ENCODE peak calls at places on chromosome 13, in ten cellular contexts. One of them, this sample, is unnamed.

GRCh38 chr13:110216403-110217041 is 90.4 kb downstream of the COL4A1 start:
- DNase-seq in substantia nigra: no peak
- DNase-seq in cardiac fibroblast: peak; percentile 88
- DNase-seq in activated naive CD8-positive, alpha-beta T cell treated with anti-CD3 and anti-CD28 coated beads for 36 hours: no peak
- DNase-seq in GM12878: no peak
- DNase-seq in hippocampal formation: no peak
- DNase-seq in T-cell: no peak
- DNase-seq in neuronal stem cell: no peak
- DNase-seq in GM19239: no peak
- DNase-seq in aorta: no peak
- DNase-seq in this sample: no peak

GRCh38 chr13:99617474-99618255 is 116.4 kb downstream of the TM9SF2 start:
- DNase-seq in substantia nigra: peak; percentile 27
- DNase-seq in cardiac fibroblast: peak; percentile 66
- DNase-seq in activated naive CD8-positive, alpha-beta T cell treated with anti-CD3 and anti-CD28 coated beads for 36 hours: no peak
- DNase-seq in GM12878: no peak
- DNase-seq in hippocampal formation: peak; percentile 70
- DNase-seq in T-cell: no peak
- DNase-seq in neuronal stem cell: peak; percentile 48
- DNase-seq in GM19239: no peak
- DNase-seq in aorta: peak; percentile 84
- DNase-seq in this sample: peak; percentile 13

GRCh38 chr13:111219306-111219705 is 101.1 kb upstream of the TEX29 start:
- DNase-seq in substantia nigra: no peak
- DNase-seq in cardiac fibroblast: peak; percentile 91
- DNase-seq in activated naive CD8-positive, alpha-beta T cell treated with anti-CD3 and anti-CD28 coated beads for 36 hours: no peak
- DNase-seq in GM12878: no peak
- DNase-seq in hippocampal formation: no peak
- DNase-seq in T-cell: no peak
- DNase-seq in neuronal stem cell: no peak
- DNase-seq in GM19239: no peak
- DNase-seq in aorta: peak; percentile 85
- DNase-seq in this sample: no peak

GRCh38 chr13:76245216-76245615 is 609.1 kb downstream of the LMO7 start:
- DNase-seq in substantia nigra: no peak
- DNase-seq in cardiac fibroblast: no peak
- DNase-seq in activated naive CD8-positive, alpha-beta T cell treated with anti-CD3 and anti-CD28 coated beads for 36 hours: no peak
- DNase-seq in GM12878: no peak
- DNase-seq in hippocampal formation: no peak
- DNase-seq in T-cell: no peak
- DNase-seq in neuronal stem cell: no peak
- DNase-seq in GM19239: no peak
- DNase-seq in aorta: no peak
- DNase-seq in this sample: no peak

GRCh38 chr13:108947551-108948030 is 318.2 kb downstream of the MYO16 start:
- DNase-seq in substantia nigra: no peak
- DNase-seq in cardiac fibroblast: no peak
- DNase-seq in activated naive CD8-positive, alpha-beta T cell treated with anti-CD3 and anti-CD28 coated beads for 36 hours: no peak
- DNase-seq in GM12878: no peak
- DNase-seq in hippocampal formation: no peak
- DNase-seq in T-cell: no peak
- DNase-seq in neuronal stem cell: no peak
- DNase-seq in GM19239: no peak
- DNase-seq in aorta: no peak
- DNase-seq in this sample: no peak

GRCh38 chr13:76225815-76226489 is 589.8 kb downstream of the LMO7 start:
- DNase-seq in substantia nigra: no peak
- DNase-seq in cardiac fibroblast: peak; percentile 65
- DNase-seq in activated naive CD8-positive, alpha-beta T cell treated with anti-CD3 and anti-CD28 coated beads for 36 hours: no peak
- DNase-seq in GM12878: no peak
- DNase-seq in hippocampal formation: no peak
- DNase-seq in T-cell: no peak
- DNase-seq in neuronal stem cell: peak; percentile 6
- DNase-seq in GM19239: no peak
- DNase-seq in aorta: peak; percentile 23
- DNase-seq in this sample: no peak

GRCh38 chr13:40764587-40765403 is 6.2 kb downstream of the MRPS31 start:
- DNase-seq in substantia nigra: peak; percentile 13
- DNase-seq in cardiac fibroblast: no peak
- DNase-seq in activated naive CD8-positive, alpha-beta T cell treated with anti-CD3 and anti-CD28 coated beads for 36 hours: peak; percentile 62
- DNase-seq in GM12878: no peak
- DNase-seq in hippocampal formation: no peak
- DNase-seq in T-cell: no peak
- DNase-seq in neuronal stem cell: no peak
- DNase-seq in GM19239: no peak
- DNase-seq in aorta: no peak
- DNase-seq in this sample: no peak

GRCh38 chr13:51907040-51907732 is 45.4 kb downstream of the CCDC70 start:
- DNase-seq in substantia nigra: no peak
- DNase-seq in cardiac fibroblast: no peak
- DNase-seq in activated naive CD8-positive, alpha-beta T cell treated with anti-CD3 and anti-CD28 coated beads for 36 hours: no peak
- DNase-seq in GM12878: no peak
- DNase-seq in hippocampal formation: no peak
- DNase-seq in T-cell: no peak
- DNase-seq in neuronal stem cell: no peak
- DNase-seq in GM19239: no peak
- DNase-seq in aorta: no peak
- DNase-seq in this sample: no peak

GRCh38 chr13:37640499-37640898 is 41.9 kb upstream of the POSTN start:
- DNase-seq in substantia nigra: no peak
- DNase-seq in cardiac fibroblast: peak; percentile 89
- DNase-seq in activated naive CD8-positive, alpha-beta T cell treated with anti-CD3 and anti-CD28 coated beads for 36 hours: no peak
- DNase-seq in GM12878: no peak
- DNase-seq in hippocampal formation: peak; percentile 54
- DNase-seq in T-cell: no peak
- DNase-seq in neuronal stem cell: no peak
- DNase-seq in GM19239: no peak
- DNase-seq in aorta: no peak
- DNase-seq in this sample: no peak

GRCh38 chr13:81874253-81874652 is 1533.3 kb upstream of the SPRY2 start:
- DNase-seq in substantia nigra: no peak
- DNase-seq in cardiac fibroblast: no peak
- DNase-seq in activated naive CD8-positive, alpha-beta T cell treated with anti-CD3 and anti-CD28 coated beads for 36 hours: no peak
- DNase-seq in GM12878: no peak
- DNase-seq in hippocampal formation: no peak
- DNase-seq in T-cell: no peak
- DNase-seq in neuronal stem cell: no peak
- DNase-seq in GM19239: no peak
- DNase-seq in aorta: no peak
- DNase-seq in this sample: no peak

GRCh38 chr13:46345866-46346265 is 41.2 kb downstream of the RUBCNL start:
- DNase-seq in substantia nigra: no peak
- DNase-seq in cardiac fibroblast: peak; percentile 19
- DNase-seq in activated naive CD8-positive, alpha-beta T cell treated with anti-CD3 and anti-CD28 coated beads for 36 hours: no peak
- DNase-seq in GM12878: no peak
- DNase-seq in hippocampal formation: no peak
- DNase-seq in T-cell: no peak
- DNase-seq in neuronal stem cell: no peak
- DNase-seq in GM19239: no peak
- DNase-seq in aorta: no peak
- DNase-seq in this sample: no peak

GRCh38 chr13:59494560-59494970 is 669.2 kb downstream of the DIAPH3 start:
- DNase-seq in substantia nigra: no peak
- DNase-seq in cardiac fibroblast: peak; percentile 87
- DNase-seq in activated naive CD8-positive, alpha-beta T cell treated with anti-CD3 and anti-CD28 coated beads for 36 hours: no peak
- DNase-seq in GM12878: no peak
- DNase-seq in hippocampal formation: no peak
- DNase-seq in T-cell: no peak
- DNase-seq in neuronal stem cell: no peak
- DNase-seq in GM19239: no peak
- DNase-seq in aorta: no peak
- DNase-seq in this sample: no peak

GRCh38 chr13:45807520-45808099 is 43.9 kb downstream of the SIAH3 start:
- DNase-seq in substantia nigra: peak; percentile 8
- DNase-seq in cardiac fibroblast: peak; percentile 70
- DNase-seq in activated naive CD8-positive, alpha-beta T cell treated with anti-CD3 and anti-CD28 coated beads for 36 hours: peak; percentile 2
- DNase-seq in GM12878: peak; percentile 8
- DNase-seq in hippocampal formation: peak; percentile 43
- DNase-seq in T-cell: no peak
- DNase-seq in neuronal stem cell: peak; percentile 37
- DNase-seq in GM19239: peak; percentile 33
- DNase-seq in aorta: no peak
- DNase-seq in this sample: no peak

GRCh38 chr13:28494537-28494860 is 429 bp downstream of the FLT1 start:
- DNase-seq in substantia nigra: no peak
- DNase-seq in cardiac fibroblast: peak; percentile 24
- DNase-seq in activated naive CD8-positive, alpha-beta T cell treated with anti-CD3 and anti-CD28 coated beads for 36 hours: peak; percentile 6
- DNase-seq in GM12878: no peak
- DNase-seq in hippocampal formation: no peak
- DNase-seq in T-cell: no peak
- DNase-seq in neuronal stem cell: peak; percentile 21
- DNase-seq in GM19239: peak; percentile 16
- DNase-seq in aorta: no peak
- DNase-seq in this sample: no peak

GRCh38 chr13:113567681-113568080 is 16.9 kb upstream of the TFDP1 start:
- DNase-seq in substantia nigra: no peak
- DNase-seq in cardiac fibroblast: no peak
- DNase-seq in activated naive CD8-positive, alpha-beta T cell treated with anti-CD3 and anti-CD28 coated beads for 36 hours: no peak
- DNase-seq in GM12878: no peak
- DNase-seq in hippocampal formation: no peak
- DNase-seq in T-cell: no peak
- DNase-seq in neuronal stem cell: no peak
- DNase-seq in GM19239: no peak
- DNase-seq in aorta: no peak
- DNase-seq in this sample: no peak

GRCh38 chr13:101382701-101383100 is 33.6 kb downstream of the NALCN start:
- DNase-seq in substantia nigra: no peak
- DNase-seq in cardiac fibroblast: peak; percentile 8
- DNase-seq in activated naive CD8-positive, alpha-beta T cell treated with anti-CD3 and anti-CD28 coated beads for 36 hours: no peak
- DNase-seq in GM12878: no peak
- DNase-seq in hippocampal formation: no peak
- DNase-seq in T-cell: no peak
- DNase-seq in neuronal stem cell: no peak
- DNase-seq in GM19239: no peak
- DNase-seq in aorta: no peak
- DNase-seq in this sample: no peak

GRCh38 chr13:48014359-48014758 is 13.3 kb upstream of the SUCLA2 start:
- DNase-seq in substantia nigra: no peak
- DNase-seq in cardiac fibroblast: no peak
- DNase-seq in activated naive CD8-positive, alpha-beta T cell treated with anti-CD3 and anti-CD28 coated beads for 36 hours: no peak
- DNase-seq in GM12878: no peak
- DNase-seq in hippocampal formation: no peak
- DNase-seq in T-cell: no peak
- DNase-seq in neuronal stem cell: no peak
- DNase-seq in GM19239: no peak
- DNase-seq in aorta: no peak
- DNase-seq in this sample: no peak

GRCh38 chr13:102598061-102598460 is 1.3 kb downstream of the TPP2 start:
- DNase-seq in substantia nigra: no peak
- DNase-seq in cardiac fibroblast: peak; percentile 11
- DNase-seq in activated naive CD8-positive, alpha-beta T cell treated with anti-CD3 and anti-CD28 coated beads for 36 hours: no peak
- DNase-seq in GM12878: no peak
- DNase-seq in hippocampal formation: no peak
- DNase-seq in T-cell: no peak
- DNase-seq in neuronal stem cell: no peak
- DNase-seq in GM19239: no peak
- DNase-seq in aorta: no peak
- DNase-seq in this sample: no peak

GRCh38 chr13:49240017-49240416 is 7.7 kb upstream of the CDADC1 start:
- DNase-seq in substantia nigra: no peak
- DNase-seq in cardiac fibroblast: peak; percentile 66
- DNase-seq in activated naive CD8-positive, alpha-beta T cell treated with anti-CD3 and anti-CD28 coated beads for 36 hours: peak; percentile 39
- DNase-seq in GM12878: no peak
- DNase-seq in hippocampal formation: no peak
- DNase-seq in T-cell: no peak
- DNase-seq in neuronal stem cell: no peak
- DNase-seq in GM19239: no peak
- DNase-seq in aorta: no peak
- DNase-seq in this sample: no peak

GRCh38 chr13:50156140-50156539 is 140.9 kb downstream of the KCNRG start:
- DNase-seq in substantia nigra: no peak
- DNase-seq in cardiac fibroblast: peak; percentile 72
- DNase-seq in activated naive CD8-positive, alpha-beta T cell treated with anti-CD3 and anti-CD28 coated beads for 36 hours: no peak
- DNase-seq in GM12878: no peak
- DNase-seq in hippocampal formation: no peak
- DNase-seq in T-cell: no peak
- DNase-seq in neuronal stem cell: no peak
- DNase-seq in GM19239: no peak
- DNase-seq in aorta: no peak
- DNase-seq in this sample: no peak

GRCh38 chr13:31199527-31199848 is 287 bp upstream of the B3GLCT start:
- DNase-seq in substantia nigra: no peak
- DNase-seq in cardiac fibroblast: peak; percentile 5
- DNase-seq in activated naive CD8-positive, alpha-beta T cell treated with anti-CD3 and anti-CD28 coated beads for 36 hours: no peak
- DNase-seq in GM12878: no peak
- DNase-seq in hippocampal formation: no peak
- DNase-seq in T-cell: no peak
- DNase-seq in neuronal stem cell: no peak
- DNase-seq in GM19239: no peak
- DNase-seq in aorta: no peak
- DNase-seq in this sample: no peak

GRCh38 chr13:33057019-33057785 is 41.0 kb downstream of the KL start:
- DNase-seq in substantia nigra: no peak
- DNase-seq in cardiac fibroblast: peak; percentile 38
- DNase-seq in activated naive CD8-positive, alpha-beta T cell treated with anti-CD3 and anti-CD28 coated beads for 36 hours: no peak
- DNase-seq in GM12878: no peak
- DNase-seq in hippocampal formation: no peak
- DNase-seq in T-cell: no peak
- DNase-seq in neuronal stem cell: peak; percentile 54
- DNase-seq in GM19239: no peak
- DNase-seq in aorta: no peak
- DNase-seq in this sample: no peak

GRCh38 chr13:59710995-59711701 is 452.6 kb downstream of the DIAPH3 start:
- DNase-seq in substantia nigra: no peak
- DNase-seq in cardiac fibroblast: peak; percentile 10
- DNase-seq in activated naive CD8-positive, alpha-beta T cell treated with anti-CD3 and anti-CD28 coated beads for 36 hours: no peak
- DNase-seq in GM12878: no peak
- DNase-seq in hippocampal formation: no peak
- DNase-seq in T-cell: no peak
- DNase-seq in neuronal stem cell: no peak
- DNase-seq in GM19239: no peak
- DNase-seq in aorta: no peak
- DNase-seq in this sample: no peak

GRCh38 chr13:97653741-97654140 is 219.8 kb downstream of the RAP2A start:
- DNase-seq in substantia nigra: no peak
- DNase-seq in cardiac fibroblast: no peak
- DNase-seq in activated naive CD8-positive, alpha-beta T cell treated with anti-CD3 and anti-CD28 coated beads for 36 hours: no peak
- DNase-seq in GM12878: no peak
- DNase-seq in hippocampal formation: no peak
- DNase-seq in T-cell: no peak
- DNase-seq in neuronal stem cell: no peak
- DNase-seq in GM19239: no peak
- DNase-seq in aorta: no peak
- DNase-seq in this sample: no peak

GRCh38 chr13:102845630-102846260 is at the start of gene ERCC5:
- DNase-seq in substantia nigra: peak; percentile 91
- DNase-seq in cardiac fibroblast: peak; percentile 97
- DNase-seq in activated naive CD8-positive, alpha-beta T cell treated with anti-CD3 and anti-CD28 coated beads for 36 hours: peak; percentile 92
- DNase-seq in GM12878: peak; percentile 90
- DNase-seq in hippocampal formation: peak; percentile 86
- DNase-seq in T-cell: peak; percentile 94
- DNase-seq in neuronal stem cell: peak; percentile 92
- DNase-seq in GM19239: peak; percentile 36
- DNase-seq in aorta: peak; percentile 98
- DNase-seq in this sample: peak; percentile 91

GRCh38 chr13:71017607-71018006 is 849.4 kb downstream of the DACH1 start:
- DNase-seq in substantia nigra: no peak
- DNase-seq in cardiac fibroblast: no peak
- DNase-seq in activated naive CD8-positive, alpha-beta T cell treated with anti-CD3 and anti-CD28 coated beads for 36 hours: no peak
- DNase-seq in GM12878: no peak
- DNase-seq in hippocampal formation: no peak
- DNase-seq in T-cell: no peak
- DNase-seq in neuronal stem cell: no peak
- DNase-seq in GM19239: no peak
- DNase-seq in aorta: no peak
- DNase-seq in this sample: no peak

GRCh38 chr13:33154911-33155310 is 130.6 kb downstream of the STARD13 start:
- DNase-seq in substantia nigra: no peak
- DNase-seq in cardiac fibroblast: no peak
- DNase-seq in activated naive CD8-positive, alpha-beta T cell treated with anti-CD3 and anti-CD28 coated beads for 36 hours: no peak
- DNase-seq in GM12878: no peak
- DNase-seq in hippocampal formation: no peak
- DNase-seq in T-cell: no peak
- DNase-seq in neuronal stem cell: no peak
- DNase-seq in GM19239: no peak
- DNase-seq in aorta: no peak
- DNase-seq in this sample: no peak

GRCh38 chr13:97567510-97568243 is 133.7 kb downstream of the RAP2A start:
- DNase-seq in substantia nigra: no peak
- DNase-seq in cardiac fibroblast: peak; percentile 50
- DNase-seq in activated naive CD8-positive, alpha-beta T cell treated with anti-CD3 and anti-CD28 coated beads for 36 hours: no peak
- DNase-seq in GM12878: peak; percentile 37
- DNase-seq in hippocampal formation: no peak
- DNase-seq in T-cell: no peak
- DNase-seq in neuronal stem cell: no peak
- DNase-seq in GM19239: peak; percentile 9
- DNase-seq in aorta: no peak
- DNase-seq in this sample: no peak

This sample was measured in CD4-positive, alpha-beta T cell.